ENCODE peak calls at places on chromosomes 12 and 14, in ten cellular contexts. N is cardiac muscle cell, V is upper lobe of left lung, K is left lung, D is hepatocyte, S is spleen, A is neural progenitor cell, I is endothelial cell of umbilical vein, T is A549, G is mucosa of descending colon. X is an unnamed sample. For H3K4me1, the result is how much of the 10 kb centered on the place peaks cover.

GRCh38 chr12:111745201-111745600 is 21.5 kb upstream of the ALDH2 start:
- DNase-seq in S (no peak), G (no peak), V (no peak), I (no peak), D (no peak), A (no peak), K (no peak), T (no peak), N (no peak), X (no peak)

GRCh38 chr12:1204581-1205121 is 213.6 kb downstream of the ERC1 start:
- DNase-seq in D (no peak), S (no peak), I (peak), A (no peak), K (no peak), V (no peak), T (no peak), G (no peak), N (peak), X (no peak)

GRCh38 chr12:63068857-63069442 is 82.1 kb downstream of the AVPR1A start:
- DNase-seq in N (peak), I (peak), K (no peak), D (peak), V (no peak), T (peak), A (peak), G (no peak), S (no peak), X (peak)

GRCh38 chr12:65170245-65170881 is 980 bp downstream of the LEMD3 start:
- DNase-seq in N (peak), I (peak), K (peak), G (peak), A (peak), D (peak), V (peak), T (peak), S (peak), X (peak)

GRCh38 chr12:95237315-95237714 is 19.7 kb downstream of the VEZT start:
- DNase-seq in V (no peak), T (no peak), A (no peak), K (no peak), D (no peak), I (no peak), G (no peak), N (no peak), S (no peak), X (no peak)

GRCh38 chr12:4148418-4149056 is 125.0 kb upstream of the CCND2 start:
- DNase-seq in G (peak), V (peak), I (no peak), K (peak), A (no peak), S (peak), N (no peak), D (no peak), T (no peak), X (no peak)

GRCh38 chr14:55306938-55307589 is 35.8 kb downstream of the FBXO34 start:
- DNase-seq in K (no peak), A (peak), N (no peak), T (no peak), G (no peak), S (no peak), I (peak), V (no peak), D (no peak), X (no peak)

GRCh38 chr12:46557539-46558373 is 185.2 kb upstream of the SLC38A2 start:
- DNase-seq in V (no peak), K (no peak), N (peak), T (no peak), S (no peak), G (no peak), A (no peak), I (no peak), D (no peak), X (peak)

GRCh38 chr14:105448706-105449111 is 25.9 kb upstream of the CRIP2 start:
- DNase-seq in A (peak), I (peak), V (peak), K (peak), G (peak), T (peak), N (peak), D (peak), S (peak), X (peak)

GRCh38 chr12:45314770-45315169 is 98.9 kb downstream of the ANO6 start:
- DNase-seq in N (no peak), G (no peak), I (no peak), A (no peak), K (no peak), T (no peak), S (no peak), V (no peak), D (no peak), X (no peak)

GRCh38 chr12:77488041-77488620 is 342.6 kb upstream of the NAV3 start:
- DNase-seq in K (no peak), I (no peak), A (no peak), T (no peak), V (no peak), D (no peak), S (no peak), N (peak), G (no peak), X (no peak)

GRCh38 chr14:20409226-20409625 is 4.1 kb downstream of the TEP1 start:
- DNase-seq in I (no peak), V (no peak), G (no peak), A (no peak), S (no peak), D (no peak), K (no peak), N (no peak), T (no peak), X (no peak)

GRCh38 chr12:48882972-48883304 is 17.3 kb upstream of the RND1 start:
- DNase-seq in N (no peak), K (no peak), D (no peak), S (no peak), A (no peak), T (no peak), I (peak), G (no peak), V (no peak), X (no peak)

GRCh38 chr12:3261782-3262359 is 184.7 kb downstream of the TSPAN9 start:
- DNase-seq in K (no peak), N (peak), I (no peak), A (no peak), T (no peak), G (no peak), V (no peak), S (no peak), D (no peak), X (no peak)

GRCh38 chr12:92133795-92134637 is 11.6 kb downstream of the BTG1 start:
- DNase-seq in V (no peak), S (no peak), K (no peak), I (no peak), A (no peak), T (no peak), G (no peak), D (no peak), N (no peak), X (no peak)

GRCh38 chr14:35404496-35405303 is at the start of gene NFKBIA:
- DNase-seq in A (peak), I (peak), T (peak), K (peak), D (peak), V (peak), S (peak), N (peak), G (peak), X (peak)

GRCh38 chr12:106110626-106111300 is 28.0 kb downstream of the NUAK1 start:
- DNase-seq in D (no peak), G (peak), A (no peak), N (no peak), K (no peak), S (no peak), I (no peak), T (no peak), V (no peak), X (no peak)

GRCh38 chr12:51970904-51971646 is 19.6 kb downstream of the ACVR1B start:
- DNase-seq in A (peak), K (no peak), S (no peak), V (no peak), G (no peak), D (peak), T (peak), I (peak), N (peak), X (peak)

GRCh38 chr14:88904864-88905263 is 80.4 kb downstream of the TTC8 start:
- DNase-seq in A (no peak), N (peak), S (no peak), G (no peak), T (no peak), V (no peak), I (no peak), K (no peak), D (no peak), X (no peak)

GRCh38 chr12:57591567-57592325 is 754 bp downstream of the PIP4K2C start:
- DNase-seq in T (peak), A (peak), D (peak), V (peak), S (no peak), K (no peak), I (no peak), N (no peak), G (peak), X (no peak)

GRCh38 chr12:1809606-1810140 is 10.7 kb upstream of the LRTM2 start:
- DNase-seq in V (no peak), K (no peak), T (no peak), G (no peak), A (no peak), N (no peak), D (no peak), I (no peak), S (peak), X (no peak)

GRCh38 chr12:95336387-95337067 is 118.9 kb downstream of the VEZT start:
- DNase-seq in K (peak), G (peak), A (peak), D (peak), N (peak), V (no peak), T (peak), I (peak), S (no peak), X (peak)

DNA sequence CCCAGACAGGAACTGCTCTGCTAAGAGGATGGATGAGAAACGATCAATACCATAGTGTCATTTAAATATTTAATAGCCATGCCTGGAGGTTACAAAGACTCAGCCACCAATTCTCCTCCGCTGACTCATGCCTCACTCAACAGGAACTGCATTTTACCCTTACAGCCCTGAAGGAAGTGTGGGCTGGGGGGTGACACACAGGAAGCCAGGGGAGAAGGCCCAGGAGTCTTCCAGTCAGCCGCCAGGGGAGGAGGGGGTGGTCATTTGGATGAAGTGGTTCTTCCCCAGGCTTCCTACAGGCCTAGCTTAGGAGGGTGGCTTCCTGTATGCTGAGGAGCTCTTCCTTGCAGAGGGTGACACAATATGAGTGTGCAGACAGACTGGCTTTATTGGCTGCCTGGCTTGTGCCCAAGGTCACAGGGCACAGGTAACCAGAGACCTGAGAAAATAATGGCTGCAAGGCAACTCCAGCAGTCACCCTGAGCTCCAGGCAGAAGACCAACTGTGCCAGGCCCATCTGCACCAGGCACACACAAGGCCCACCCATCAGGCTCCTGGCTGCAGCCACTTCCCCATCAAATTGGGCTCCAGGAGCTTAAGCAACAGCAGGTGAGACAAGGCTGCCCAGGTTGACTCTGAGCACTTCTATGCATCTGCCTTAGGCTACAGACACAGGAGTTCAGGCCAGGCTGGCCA is 30.6 kb upstream of the RPLP0 start:
- DNase-seq in K (peak), G (peak), S (peak), A (no peak), D (peak), V (no peak), N (peak), I (peak), T (peak), X (peak)
- TF ChIP-seq CTCF in K (peak), G (no peak), S (peak), A (no peak), D (no peak), V (no peak), N (no peak), I (peak), T (no peak), X (no peak)

GRCh38 chr14:51022769-51023168 is 72.1 kb downstream of the TRIM9 start:
- DNase-seq in D (no peak), A (no peak), T (no peak), K (no peak), G (no peak), N (no peak), V (no peak), I (no peak), S (no peak), X (no peak)
- H3K4me1 ChIP-seq in D (under half), A (under half), T (under half), K (under half), G (under half), N (under half), V (under half), I (under half), S (under half), X (under half)

GRCh38 chr14:23361320-23361719 is 3.7 kb downstream of the EFS start:
- DNase-seq in K (no peak), G (no peak), S (no peak), T (no peak), I (no peak), N (peak), A (no peak), D (no peak), V (no peak), X (no peak)

GRCh38 chr14:23359722-23360447 is 5.1 kb downstream of the EFS start:
- DNase-seq in K (no peak), I (no peak), V (peak), G (no peak), T (no peak), A (no peak), N (no peak), S (peak), D (no peak), X (no peak)

GRCh38 chr14:23359167-23359626 is 5.8 kb downstream of the EFS start:
- DNase-seq in I (no peak), G (no peak), D (no peak), T (no peak), V (no peak), N (no peak), K (no peak), A (no peak), S (peak), X (no peak)

GRCh38 chr14:23361763-23362162 is 3.2 kb downstream of the EFS start:
- DNase-seq in D (no peak), G (no peak), A (no peak), T (no peak), S (no peak), V (no peak), N (no peak), K (no peak), I (no peak), X (no peak)

GRCh38 chr14:23360496-23360895 is 4.5 kb downstream of the EFS start:
- DNase-seq in T (peak), K (no peak), V (no peak), S (peak), N (no peak), A (peak), D (no peak), G (no peak), I (no peak), X (no peak)
- TF ChIP-seq CTCF in T (peak), K (no peak), V (no peak), S (no peak), N (no peak), A (peak), D (no peak), G (no peak), I (no peak), X (peak)

DNA sequence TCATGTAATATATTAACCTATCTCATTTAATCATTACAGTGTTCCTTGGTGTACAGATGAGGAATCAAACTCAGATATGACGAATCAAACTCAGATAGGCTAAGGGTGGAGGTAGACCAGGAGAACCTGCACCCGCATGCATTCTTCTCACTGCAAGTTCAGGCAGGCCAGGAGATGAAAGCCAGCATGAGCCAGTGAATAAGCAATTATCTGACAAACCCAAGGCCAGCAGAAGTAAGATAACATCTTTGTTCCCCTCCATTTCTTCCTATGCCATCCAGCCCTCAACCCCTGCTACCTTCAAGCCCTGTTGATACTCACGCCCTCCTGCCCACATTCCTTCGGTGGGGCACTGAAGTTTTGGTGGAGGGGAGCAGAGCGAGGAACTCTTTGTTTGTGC is 152.2 kb downstream of the ETV6 start:
- DNase-seq in S (no peak), T (no peak), D (no peak), I (no peak), V (no peak), A (no peak), K (no peak), N (no peak), G (no peak), X (peak)
- H3K4me1 ChIP-seq in S (under half), T (under half), D (under half), I (under half), V (under half), A (under half), K (half or more), N (under half), G (under half), X (under half)

X was measured in A673.